ENCODE peak calls at places on chromosomes 2 and 18, in nine cellular contexts. S is GM12878, G is endodermal cell, L is esophagus squamous epithelium, K is fibroblast of mammary gland, I is cardiac muscle cell, B is PC-9, A is upper lobe of right lung, R is right atrium auricular region. J is an unnamed sample.

GRCh38 chr2:213002383-213002782 is 149.0 kb downstream of the IKZF2 start:
- DNase-seq in K (no peak), G (no peak), S (no peak), I (no peak), R (no peak), B (no peak), A (no peak), L (no peak), J (no peak)

GRCh38 chr2:11385222-11385621 is 40.8 kb upstream of the ROCK2 start:
- DNase-seq in S (no peak), R (no peak), G (no peak), L (no peak), B (no peak), K (no peak), I (no peak), A (no peak), J (no peak)

GRCh38 chr18:5626130-5626880 is 82.5 kb upstream of the EPB41L3 start:
- DNase-seq in S (no peak), I (no peak), R (no peak), B (no peak), A (no peak), K (no peak), L (no peak), G (no peak), J (no peak)

GRCh38 chr2:48112911-48113687 is 206.8 kb upstream of the FBXO11 start:
- DNase-seq in G (no peak), A (no peak), S (no peak), K (no peak), R (no peak), I (no peak), B (peak; percentile 80), L (no peak), J (no peak)

GRCh38 chr2:27885246-27885645 is 4.9 kb downstream of the RBKS start:
- DNase-seq in I (no peak), A (no peak), S (no peak), L (no peak), G (no peak), B (no peak), R (no peak), K (peak; percentile 66), J (no peak)

GRCh38 chr2:32516567-32516966 is 111.3 kb upstream of the TTC27 start:
- DNase-seq in S (no peak), G (no peak), A (no peak), I (no peak), R (no peak), B (no peak), K (no peak), L (no peak), J (no peak)

GRCh38 chr2:231515603-231516002 is 14.6 kb downstream of the NMUR1 start:
- DNase-seq in R (no peak), G (no peak), L (no peak), A (no peak), B (no peak), S (no peak), K (no peak), I (no peak), J (no peak)

GRCh38 chr2:159083601-159084000 is 115.2 kb downstream of the TANC1 start:
- DNase-seq in I (no peak), B (peak; percentile 73), S (no peak), R (no peak), K (peak; percentile 27), G (no peak), L (no peak), A (no peak), J (no peak)

GRCh38 chr2:37110306-37111212 is 26.2 kb downstream of the GPATCH11 start:
- DNase-seq in I (no peak), R (no peak), K (no peak), L (no peak), G (no peak), S (no peak), A (no peak), B (no peak), J (no peak)

GRCh38 chr18:76168206-76168605 is 326.8 kb downstream of the ZNF516 start:
- DNase-seq in S (no peak), B (no peak), L (no peak), K (no peak), A (no peak), R (no peak), I (peak; percentile 3), G (no peak), J (no peak)

GRCh38 chr18:76167440-76167839 is 327.6 kb downstream of the ZNF516 start:
- DNase-seq in L (no peak), S (no peak), G (peak; percentile 64), K (no peak), R (no peak), I (no peak), B (no peak), A (no peak), J (no peak)

GRCh38 chr18:76169733-76170132 is 325.3 kb downstream of the ZNF516 start:
- DNase-seq in K (no peak), R (no peak), A (no peak), L (no peak), I (no peak), G (no peak), B (no peak), S (no peak), J (no peak)
- TF ChIP-seq CTCF in K (no peak), R (no peak), A (no peak), L (no peak), I (no peak), G (peak; percentile 52), B (peak; percentile 64), S (peak; percentile 58), J (peak; percentile 20)

GRCh38 chr2:71069376-71069775 is 928 bp downstream of the NAGK start:
- DNase-seq in A (no peak), I (no peak), K (peak; percentile 50), G (no peak), L (no peak), S (no peak), B (no peak), R (no peak), J (no peak)
- H3K4me3 ChIP-seq in A (peak overlapping the region; percentile 68), I (peak overlapping the region; percentile 69), K (peak overlapping the region; percentile 90), G (peak overlapping the region; percentile 99), L (peak overlapping the region; percentile 98), S (peak overlapping the region; percentile 70), B (peak overlapping the region; percentile 72), R (peak overlapping the region; percentile 97), J (peak overlapping the region; percentile 59)

GRCh38 chr2:24971550-24972314 is at the start of gene DNAJC27:
- DNase-seq in G (peak; percentile 98), K (peak; percentile 97), B (peak; percentile 89), R (peak; percentile 98), L (peak; percentile 94), A (peak; percentile 99), I (peak; percentile 98), S (peak; percentile 93), J (peak; percentile 99)
- TF ChIP-seq CTCF in G (no peak), K (no peak), B (no peak), R (no peak), L (peak; percentile 22), A (no peak), I (no peak), S (no peak), J (no peak)

GRCh38 chr2:216694826-216695217 is 527 bp downstream of the IGFBP5 start:
- DNase-seq in B (no peak), S (no peak), G (no peak), A (no peak), R (no peak), L (no peak), I (peak; percentile 20), K (no peak), J (no peak)
- H3K4me3 ChIP-seq in B (peak overlapping the region; percentile 39), S (no peak overlapping the region), G (peak overlapping the region; percentile 76), A (peak overlapping the region; percentile 46), R (peak overlapping the region; percentile 62), L (peak overlapping the region; percentile 65), I (peak overlapping the region; percentile 75), K (no peak overlapping the region), J (peak overlapping the region; percentile 92)

GRCh38 chr2:29347774-29348465 is 232.7 kb downstream of the CLIP4 start:
- DNase-seq in R (no peak), B (no peak), A (no peak), S (no peak), L (no peak), G (no peak), I (no peak), K (no peak), J (no peak)

GRCh38 chr2:29349316-29350030 is 234.3 kb downstream of the CLIP4 start:
- DNase-seq in R (no peak), B (no peak), L (no peak), I (no peak), G (no peak), K (no peak), S (no peak), A (no peak), J (no peak)

GRCh38 chr2:29345236-29345635 is 230.0 kb downstream of the CLIP4 start:
- DNase-seq in B (no peak), S (no peak), A (no peak), L (no peak), K (no peak), R (no peak), G (no peak), I (no peak), J (no peak)

GRCh38 chr2:29343830-29344229 is 228.6 kb downstream of the CLIP4 start:
- DNase-seq in I (no peak), S (no peak), K (no peak), A (no peak), G (no peak), R (no peak), L (no peak), B (peak; percentile 13), J (no peak)
- TF ChIP-seq CTCF in I (no peak), S (peak; percentile 3), K (no peak), A (no peak), G (peak; percentile 58), R (no peak), L (no peak), B (no peak), J (peak; percentile 19)

DNA sequence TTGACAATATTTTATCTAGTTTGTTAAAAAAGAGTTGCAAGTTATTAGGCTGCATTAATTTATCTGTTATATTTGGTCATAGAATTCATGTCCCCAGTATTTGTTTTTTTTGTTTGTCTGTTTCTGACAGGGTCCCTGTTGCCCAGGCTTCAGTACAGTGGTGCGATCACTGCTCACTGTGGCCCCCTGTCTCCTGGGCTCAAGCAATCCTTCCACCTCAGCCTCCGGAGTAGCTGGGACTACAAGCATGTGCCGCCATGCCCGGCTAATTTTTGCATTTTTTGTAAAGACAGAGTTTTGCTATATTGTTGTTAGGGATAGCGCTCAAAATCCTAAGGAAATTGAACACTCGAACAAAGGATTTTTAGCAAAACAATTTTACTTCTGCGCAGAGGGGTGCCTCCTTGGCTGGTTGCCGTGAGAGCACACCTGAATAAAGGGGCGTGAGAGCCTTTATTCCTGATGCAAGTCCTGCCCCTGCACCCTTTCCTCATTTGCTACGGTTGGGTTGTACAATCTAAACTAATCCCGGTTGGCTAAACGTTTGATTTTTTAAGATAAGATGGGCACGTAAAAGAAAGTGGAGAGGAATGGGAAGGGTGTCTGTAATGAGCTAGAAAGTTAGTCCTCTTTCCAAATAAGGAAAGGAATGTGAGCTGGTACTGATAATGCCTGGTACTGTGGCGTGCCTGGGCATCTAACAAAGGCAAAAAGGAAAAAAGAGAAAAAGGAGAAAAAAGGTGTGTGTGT is 65.5 kb downstream of the COMMD1 start:
- DNase-seq in L (no peak), S (no peak), A (no peak), G (peak; percentile 75), R (no peak), B (no peak), K (no peak), I (peak; percentile 62), J (no peak)
- H3K4me3 ChIP-seq in L (peak overlapping the region; percentile 29), S (no peak overlapping the region), A (no peak overlapping the region), G (no peak overlapping the region), R (peak overlapping the region; percentile 32), B (no peak overlapping the region), K (no peak overlapping the region), I (peak overlapping the region; percentile 3), J (no peak overlapping the region)

J was measured in WERI-Rb-1.